ENCODE peak calls at places on chromosome 11, in eight cellular contexts. O, A, W, D, L, N, Y and R are unnamed samples.
A peak's percentile ranks its signal among the peaks of the same experiment; 100 is the strongest.

GRCh38 chr11:22466809-22467208 is 128.6 kb downstream of the SLC17A6 start:
- DNase-seq in L (peak; percentile 98), N (no peak), O (no peak), D (peak; percentile 75), W (no peak), Y (no peak), A (no peak), R (peak; percentile 100)

GRCh38 chr11:96540875-96541274 is 151.1 kb downstream of the JRKL start:
- DNase-seq in Y (no peak), L (no peak), N (no peak), A (no peak), W (no peak), D (no peak), O (no peak), R (no peak)

GRCh38 chr11:67082071-67082791 is 25.6 kb downstream of the RHOD start:
- DNase-seq in O (peak; percentile 14), A (no peak), D (peak; percentile 27), W (no peak), N (no peak), L (peak; percentile 22), Y (no peak), R (no peak)

GRCh38 chr11:124873980-124874379 is 8.7 kb downstream of the ROBO3 start:
- DNase-seq in W (no peak), A (peak; percentile 38), O (no peak), D (no peak), L (no peak), Y (no peak), N (no peak), R (no peak)

GRCh38 chr11:729492-730074 is 17.7 kb upstream of the TALDO1 start:
- DNase-seq in O (peak; percentile 7), A (no peak), Y (no peak), W (peak; percentile 19), D (no peak), N (no peak), L (no peak), R (no peak)

GRCh38 chr11:2077061-2077802 is 62.0 kb downstream of the IGF2 start:
- DNase-seq in N (no peak), L (peak; percentile 78), W (peak; percentile 19), A (no peak), O (no peak), Y (no peak), D (peak; percentile 53), R (peak; percentile 77)

GRCh38 chr11:94322501-94322900 is 18.1 kb downstream of the IZUMO1R start:
- DNase-seq in N (no peak), A (no peak), Y (no peak), W (no peak), D (no peak), O (no peak), L (no peak), R (no peak)

GRCh38 chr11:74316772-74317505 is 5.5 kb upstream of the P4HA3 start:
- DNase-seq in W (no peak), O (no peak), A (no peak), L (peak; percentile 78), D (no peak), N (no peak), Y (no peak), R (peak; percentile 58)

GRCh38 chr11:118287006-118287405 is 17.5 kb upstream of the CD3E start:
- DNase-seq in N (no peak), L (peak; percentile 44), D (peak; percentile 18), O (no peak), W (no peak), Y (no peak), A (no peak), R (peak; percentile 26)

GRCh38 chr11:69442012-69442806 is 39.3 kb upstream of the LINC01488 start:
- DNase-seq in W (no peak), L (peak; percentile 68), A (no peak), Y (no peak), N (no peak), O (no peak), D (no peak), R (no peak)

GRCh38 chr11:81967242-81967641 is 766.4 kb downstream of the FAM181B start:
- DNase-seq in W (no peak), A (no peak), O (no peak), L (no peak), D (no peak), Y (no peak), N (no peak), R (no peak)

GRCh38 chr11:1102996-1103395 is 28.3 kb downstream of the MUC2 start:
- DNase-seq in N (no peak), Y (no peak), L (no peak), A (no peak), O (no peak), D (no peak), W (no peak), R (no peak)

GRCh38 chr11:67054851-67055523 is 1.7 kb upstream of the RHOD start:
- DNase-seq in A (no peak), L (peak; percentile 89), W (peak; percentile 93), Y (peak; percentile 54), N (peak; percentile 93), D (peak; percentile 79), O (peak; percentile 75), R (peak; percentile 75)

GRCh38 chr11:76005746-76006145 is 190.7 kb downstream of the UVRAG start:
- DNase-seq in D (no peak), Y (no peak), A (no peak), W (no peak), N (no peak), L (no peak), O (no peak), R (peak; percentile 58)

GRCh38 chr11:64291746-64292457 is 800 bp downstream of the KCNK4 start:
- DNase-seq in N (no peak), Y (no peak), W (no peak), A (no peak), O (no peak), D (no peak), L (peak; percentile 42), R (no peak)
- H3K4me3 ChIP-seq in N (peak overlapping the region; percentile 44), Y (no peak overlapping the region), W (no peak overlapping the region), A (peak overlapping the region; percentile 65), O (no peak overlapping the region), D (peak overlapping the region; percentile 18), L (peak overlapping the region; percentile 58), R (peak overlapping the region; percentile 17)

DNA sequence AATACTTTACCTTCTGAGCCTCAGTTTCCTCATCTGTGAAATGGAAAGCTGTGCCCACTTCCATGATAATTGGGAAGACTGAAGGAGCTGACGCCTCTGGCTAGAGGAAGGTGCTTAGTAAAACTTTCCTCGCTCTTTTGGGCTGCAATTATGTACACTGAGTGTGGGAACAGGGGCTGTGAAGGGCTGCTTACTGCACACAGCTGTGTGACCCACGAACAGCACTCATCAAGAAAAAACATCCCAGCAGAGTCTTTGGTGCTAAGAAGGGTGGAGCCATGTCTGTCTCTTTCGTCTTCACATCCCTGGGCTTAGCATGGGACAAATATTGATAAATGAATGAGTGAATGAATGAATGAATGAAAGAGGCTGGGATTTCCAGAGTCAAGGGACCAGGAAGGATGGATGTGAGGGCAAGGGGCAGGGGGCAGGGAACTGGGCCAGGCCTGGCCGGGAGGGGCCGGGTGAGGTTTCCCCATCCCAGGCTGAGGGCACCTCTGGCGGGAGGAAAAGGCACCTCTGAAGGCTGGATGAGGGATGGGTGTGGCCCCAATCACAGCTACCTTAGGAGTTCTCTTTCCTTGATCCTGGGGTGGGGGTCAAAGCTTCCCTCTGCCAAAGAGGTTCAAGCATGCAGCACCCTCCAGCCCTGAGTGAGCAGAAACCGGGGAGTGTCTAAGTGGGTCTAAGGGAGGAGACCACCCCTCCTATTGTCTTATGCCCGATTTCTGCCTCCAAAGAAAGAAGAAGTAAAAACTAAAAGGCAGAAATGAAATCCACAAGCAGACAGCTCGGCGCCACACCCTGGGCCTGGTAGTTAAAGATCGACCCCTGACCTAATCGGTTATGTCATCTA is 9.2 kb upstream of the CD5 start:
- DNase-seq in L (no peak), Y (no peak), N (no peak), O (no peak), W (no peak), A (peak; percentile 57), D (no peak), R (no peak)
- H3K4me3 ChIP-seq in L (no peak overlapping the region), Y (no peak overlapping the region), N (no peak overlapping the region), O (no peak overlapping the region), W (no peak overlapping the region), A (no peak overlapping the region), D (no peak overlapping the region), R (no peak overlapping the region)

GRCh38 chr11:19817870-19818269 is 105.2 kb downstream of the NAV2 start:
- DNase-seq in D (no peak), W (no peak), N (no peak), L (no peak), Y (no peak), O (no peak), A (no peak), R (no peak)

GRCh38 chr11:19819148-19819547 is 106.5 kb downstream of the NAV2 start:
- DNase-seq in O (no peak), Y (no peak), A (no peak), D (no peak), W (no peak), N (no peak), L (no peak), R (no peak)

GRCh38 chr11:19816817-19817216 is 104.2 kb downstream of the NAV2 start:
- DNase-seq in Y (no peak), D (no peak), N (no peak), A (no peak), W (no peak), O (no peak), L (no peak), R (no peak)

GRCh38 chr11:19816040-19816439 is 103.4 kb downstream of the NAV2 start:
- DNase-seq in D (no peak), N (peak; percentile 43), A (peak; percentile 82), L (no peak), W (peak; percentile 51), O (no peak), Y (no peak), R (no peak)

GRCh38 chr11:19817265-19817851 is 104.7 kb downstream of the NAV2 start:
- DNase-seq in W (no peak), N (no peak), Y (no peak), O (no peak), A (no peak), D (no peak), L (no peak), R (no peak)
- H3K4me3 ChIP-seq in W (no peak overlapping the region), N (no peak overlapping the region), Y (no peak overlapping the region), O (no peak overlapping the region), A (no peak overlapping the region), D (no peak overlapping the region), L (no peak overlapping the region), R (no peak overlapping the region)

GRCh38 chr11:85531498-85531897 is 95.6 kb downstream of the DLG2 start:
- DNase-seq in N (no peak), D (no peak), L (no peak), A (no peak), W (no peak), O (no peak), Y (no peak), R (no peak)

GRCh38 chr11:85525711-85526110 is 101.4 kb downstream of the DLG2 start:
- DNase-seq in D (no peak), O (no peak), Y (no peak), L (no peak), A (no peak), N (no peak), W (no peak), R (no peak)

GRCh38 chr11:85530596-85530995 is 96.5 kb downstream of the DLG2 start:
- DNase-seq in O (no peak), D (no peak), A (no peak), W (no peak), Y (no peak), L (no peak), N (no peak), R (peak; percentile 27)

DNA sequence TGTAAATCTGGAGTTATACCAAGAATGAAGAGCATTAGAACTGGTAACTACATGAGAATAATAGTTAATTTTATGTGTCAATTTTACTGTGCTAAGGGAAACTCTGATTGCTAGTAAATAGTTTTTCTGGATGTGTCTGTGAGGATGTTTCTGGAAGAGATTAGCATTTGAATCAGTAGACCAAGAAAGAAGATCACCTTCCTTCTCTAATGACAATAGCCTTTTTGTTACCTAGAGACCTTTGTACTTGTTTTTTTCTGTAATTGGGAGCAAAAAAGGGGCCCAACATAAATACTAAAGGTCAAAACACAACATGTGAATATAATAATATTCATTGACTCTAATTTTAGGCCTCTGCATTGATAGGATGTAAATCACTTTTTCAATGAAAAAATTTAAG is 100.6 kb downstream of the DLG2 start:
- DNase-seq in W (no peak), L (no peak), A (no peak), O (no peak), Y (no peak), N (no peak), D (no peak), R (no peak)
- H3K4me3 ChIP-seq in W (no peak overlapping the region), L (no peak overlapping the region), A (no peak overlapping the region), O (no peak overlapping the region), Y (no peak overlapping the region), N (no peak overlapping the region), D (no peak overlapping the region), R (no peak overlapping the region)